ENCODE peak calls at places on chromosomes 3 and 15, in five cellular contexts. F is A549; Z is cardiac fibroblast; E is heart right ventricle; C is stimulated activated CD4-positive, alpha-beta T cell treated with anti-CD3 and anti-CD28 coated beads, Interleukin-1b, Interleukin-23, amount 100 ng/mL, for 24 hours. P is an unnamed sample.

GRCh38 chr3:119313461-119313860 is 19.3 kb downstream of the ARHGAP31 start:
- DNase-seq in F (no peak), Z (no peak), E (no peak), C (no peak), P (no peak)

GRCh38 chr3:29757054-29757777 is 476.3 kb downstream of the RBMS3 start:
- DNase-seq in F (no peak), Z (peak), E (no peak), C (no peak), P (no peak)

GRCh38 chr3:156050918-156051317 is 69.5 kb upstream of the KCNAB1 start:
- DNase-seq in F (no peak), Z (peak), E (no peak), C (no peak), P (no peak)

GRCh38 chr3:49668414-49668797 is 5.7 kb upstream of the APEH start:
- DNase-seq in F (peak), Z (no peak), E (no peak), C (no peak), P (peak)

GRCh38 chr3:55017876-55018275 is 90.0 kb upstream of the LRTM1 start:
- DNase-seq in F (no peak), Z (no peak), E (no peak), C (no peak), P (no peak)

GRCh38 chr3:119794971-119795612 is 13.2 kb downstream of the NR1I2 start:
- DNase-seq in F (peak), Z (peak), E (no peak), C (no peak), P (no peak)

GRCh38 chr15:28876131-28876844 is 9.5 kb upstream of the APBA2 start:
- DNase-seq in F (no peak), Z (no peak), E (no peak), C (no peak), P (no peak)

GRCh38 chr3:184003187-184003967 is 14.3 kb downstream of the ABCC5 start:
- DNase-seq in F (no peak), Z (peak), E (no peak), C (no peak), P (peak)

GRCh38 chr3:136903899-136904298 is 41.9 kb downstream of the NCK1 start:
- DNase-seq in F (no peak), Z (no peak), E (no peak), C (no peak), P (no peak)

GRCh38 chr3:72095521-72095920 is 310.6 kb upstream of the PROK2 start:
- DNase-seq in F (no peak), Z (peak), E (no peak), C (no peak), P (no peak)

P was measured in fibroblast of gingiva.